ENCODE peak calls at places on chromosomes 2 and 18, in eight cellular contexts. M, H, B, X, A, R, O and V are unnamed samples.

GRCh38 chr2:156892449-156893335 is 364.8 kb upstream of the GALNT5 start:
- DNase-seq in M (no peak), H (peak), B (no peak), X (no peak), A (no peak), R (no peak), O (peak), V (peak)

GRCh38 chr2:74059137-74059775 is 74.5 kb downstream of the TET3 start:
- DNase-seq in M (no peak), H (no peak), B (no peak), X (no peak), A (no peak), R (no peak), O (no peak), V (no peak)

GRCh38 chr2:1631292-1632005 is 112.9 kb downstream of the PXDN start:
- DNase-seq in M (no peak), H (no peak), B (no peak), X (peak), A (no peak), R (no peak), O (no peak), V (no peak)

GRCh38 chr2:64939332-64939917 is 49.8 kb upstream of the SLC1A4 start:
- DNase-seq in M (no peak), H (no peak), B (no peak), X (no peak), A (no peak), R (no peak), O (no peak), V (no peak)

GRCh38 chr18:54671291-54671881 is 80.3 kb downstream of the DYNAP start:
- DNase-seq in M (peak), H (peak), B (peak), X (no peak), A (no peak), R (no peak), O (peak), V (no peak)

GRCh38 chr2:177675256-177676220 is 283.0 kb downstream of the AGPS start:
- DNase-seq in M (no peak), H (peak), B (no peak), X (no peak), A (no peak), R (no peak), O (no peak), V (no peak)

GRCh38 chr2:203706403-203706802 is at the start of gene CD28:
- DNase-seq in M (no peak), H (no peak), B (peak), X (peak), A (peak), R (peak), O (no peak), V (no peak)

GRCh38 chr2:241445426-241445825 is 63.0 kb downstream of the STK25 start:
- DNase-seq in M (no peak), H (no peak), B (no peak), X (no peak), A (no peak), R (no peak), O (no peak), V (no peak)

GRCh38 chr2:37873229-37873628 is 51.9 kb upstream of the RMDN2 start:
- DNase-seq in M (no peak), H (no peak), B (no peak), X (no peak), A (no peak), R (no peak), O (no peak), V (no peak)